ENCODE peak calls at places on chromosome 3, in six cellular contexts. U is neural crest cell, D is posterior vena cava, W is gastrocnemius medialis, E is DMS153, A is SW 1271. V is an unnamed sample.

GRCh38 chr3:64141476-64141875 is 83.8 kb downstream of the PRICKLE2 start:
- DNase-seq in W (no peak), U (no peak), A (no peak), D (no peak), E (no peak), V (no peak)

GRCh38 chr3:25103391-25103790 is 324.7 kb upstream of the RARB start:
- DNase-seq in W (no peak), U (no peak), E (no peak), A (no peak), D (no peak), V (no peak)

GRCh38 chr3:78799681-78800080 is 968.1 kb downstream of the ROBO1 start:
- DNase-seq in U (no peak), W (no peak), A (no peak), D (no peak), E (no peak), V (no peak)

GRCh38 chr3:140427786-140428185 is 250.1 kb upstream of the TRIM42 start:
- DNase-seq in W (no peak), A (no peak), D (no peak), E (no peak), U (no peak), V (no peak)

GRCh38 chr3:13647314-13648059 is 98.6 kb downstream of the FBLN2 start:
- DNase-seq in E (no peak), A (no peak), U (no peak), W (no peak), D (no peak), V (no peak)

GRCh38 chr3:77038928-77039605 is 832 bp upstream of the ROBO2 start:
- DNase-seq in D (no peak), E (peak), A (no peak), W (no peak), U (no peak), V (no peak)

GRCh38 chr3:156434921-156435320 is 120.0 kb downstream of the SSR3 start:
- DNase-seq in A (no peak), D (no peak), U (no peak), E (no peak), W (no peak), V (no peak)

GRCh38 chr3:197015790-197016705 is 13.6 kb downstream of the MELTF start:
- DNase-seq in D (peak), E (no peak), W (no peak), U (no peak), A (no peak), V (no peak)

GRCh38 chr3:69998759-69999158 is 774 bp upstream of the SAMMSON start:
- DNase-seq in W (no peak), A (no peak), U (no peak), D (no peak), E (no peak), V (no peak)

GRCh38 chr3:167776144-167776685 is 40.7 kb downstream of the SERPINI1 start:
- DNase-seq in W (no peak), U (no peak), D (no peak), A (no peak), E (no peak), V (no peak)

GRCh38 chr3:23075478-23075877 is 127.6 kb upstream of the UBE2E2 start:
- DNase-seq in A (no peak), D (no peak), E (no peak), W (no peak), U (no peak), V (no peak)

GRCh38 chr3:112686360-112686759 is 45.4 kb upstream of the CCDC80 start:
- DNase-seq in A (no peak), W (no peak), D (no peak), U (no peak), E (no peak), V (no peak)

GRCh38 chr3:69543080-69543429 is 157.2 kb upstream of the FRMD4B start:
- DNase-seq in U (no peak), A (no peak), E (no peak), D (no peak), W (no peak), V (no peak)

GRCh38 chr3:126364731-126365301 is 7.6 kb upstream of the KLF15 start:
- DNase-seq in W (peak), U (no peak), D (no peak), A (no peak), E (no peak), V (no peak)

GRCh38 chr3:188184649-188185048 is 30.7 kb downstream of the LPP start:
- DNase-seq in D (no peak), A (no peak), U (no peak), E (no peak), W (no peak), V (no peak)

GRCh38 chr3:66593978-66594377 is 93.2 kb upstream of the LRIG1 start:
- DNase-seq in E (no peak), W (no peak), A (peak), U (no peak), D (no peak), V (no peak)